ENCODE peak calls at places on chromosomes 12 and 14, in four cellular contexts. V is uterus, Y is choroid plexus epithelial cell, G is NCI-H345. P is an unnamed sample.

GRCh38 chr14:76984297-76984696 is 44.2 kb downstream of the IRF2BPL start:
- DNase-seq in G (no peak), V (no peak), Y (no peak), P (no peak)

GRCh38 chr14:53260928-53261327 is 107.8 kb upstream of the DDHD1 start:
- DNase-seq in G (no peak), Y (no peak), V (no peak), P (no peak)

GRCh38 chr12:93243689-93244513 is 133.8 kb upstream of the NUDT4 start:
- DNase-seq in Y (peak; percentile 95), G (peak; percentile 68), V (peak; percentile 21), P (no peak)

GRCh38 chr14:22010532-22011242 is 337.1 kb upstream of the OR4E1 start:
- DNase-seq in V (no peak), Y (no peak), G (no peak), P (no peak)

GRCh38 chr14:61262082-61262481 is 19.1 kb downstream of the TMEM30B start:
- DNase-seq in V (no peak), G (no peak), Y (no peak), P (no peak)

GRCh38 chr14:33669111-33669510 is 281.8 kb downstream of the EGLN3 start:
- DNase-seq in Y (peak; percentile 24), V (no peak), G (no peak), P (no peak)

GRCh38 chr14:70698288-70698687 is 56.6 kb downstream of the TTC9 start:
- DNase-seq in G (no peak), V (no peak), Y (peak; percentile 31), P (no peak)

GRCh38 chr12:47111392-47111778 is 31.6 kb upstream of the AMIGO2 start:
- DNase-seq in V (no peak), Y (no peak), G (no peak), P (no peak)

GRCh38 chr12:107402041-107403022 is 283.3 kb upstream of the PWP1 start:
- DNase-seq in V (no peak), Y (peak; percentile 88), G (peak; percentile 60), P (no peak)

GRCh38 chr12:58919271-58920101 is 818 bp downstream of the LRIG3 start:
- DNase-seq in Y (peak; percentile 71), V (peak; percentile 49), G (peak; percentile 66), P (peak; percentile 74)

GRCh38 chr12:41089438-41089837 is 98.7 kb upstream of the PDZRN4 start:
- DNase-seq in G (no peak), V (no peak), Y (no peak), P (no peak)

GRCh38 chr12:13374783-13375182 is 178.3 kb downstream of the EMP1 start:
- DNase-seq in Y (no peak), V (no peak), G (no peak), P (no peak)

GRCh38 chr12:3604750-3605638 is 114.0 kb downstream of the PRMT8 start:
- DNase-seq in V (no peak), G (peak; percentile 93), Y (no peak), P (no peak)

GRCh38 chr12:19161251-19161650 is 31.7 kb downstream of the PLEKHA5 start:
- DNase-seq in G (no peak), V (no peak), Y (no peak), P (no peak)

GRCh38 chr14:105071942-105072341 is 6.7 kb upstream of the GPR132 start:
- DNase-seq in V (no peak), G (no peak), Y (no peak), P (peak; percentile 53)

GRCh38 chr14:94120667-94121335 is 8.6 kb downstream of the IFI27L2 start:
- DNase-seq in V (no peak), Y (no peak), G (no peak), P (peak; percentile 48)

GRCh38 chr12:11070999-11071398 is 8.9 kb upstream of the TAS2R46 start:
- DNase-seq in V (no peak), Y (no peak), G (no peak), P (no peak)

GRCh38 chr12:75816892-75817291 is 214.7 kb downstream of the PHLDA1 start:
- DNase-seq in V (no peak), G (no peak), Y (peak; percentile 77), P (no peak)

GRCh38 chr14:74275265-74275841 is 27.4 kb downstream of the ABCD4 start:
- DNase-seq in Y (peak; percentile 95), G (peak; percentile 71), V (no peak), P (no peak)

GRCh38 chr12:71157601-71158233 is at the start of gene TSPAN8:
- DNase-seq in V (no peak), G (peak; percentile 57), Y (no peak), P (no peak)

GRCh38 chr12:69685810-69686209 is 13.3 kb downstream of the BEST3 start:
- DNase-seq in V (no peak), Y (peak; percentile 67), G (no peak), P (no peak)

GRCh38 chr12:131190965-131191364 is 237.3 kb downstream of the ADGRD1 start:
- DNase-seq in Y (no peak), G (no peak), V (no peak), P (no peak)

GRCh38 chr12:49055978-49056754 is 4.4 kb downstream of the KMT2D start:
- DNase-seq in Y (peak; percentile 91), G (no peak), V (peak; percentile 51), P (peak; percentile 61)

GRCh38 chr14:63276492-63277342 is 42.0 kb downstream of the GPHB5 start:
- DNase-seq in V (no peak), Y (peak; percentile 76), G (peak; percentile 69), P (no peak)

GRCh38 chr14:21498540-21499526 is 12.3 kb downstream of the METTL3 start:
- DNase-seq in V (no peak), Y (peak; percentile 82), G (peak; percentile 62), P (no peak)

GRCh38 chr14:68891851-68892660 is 87.0 kb downstream of the ACTN1 start:
- DNase-seq in G (no peak), Y (peak; percentile 68), V (peak; percentile 13), P (peak; percentile 45)

GRCh38 chr14:52596861-52597260 is 44.2 kb downstream of the GPR137C start:
- DNase-seq in V (no peak), G (no peak), Y (no peak), P (no peak)

GRCh38 chr14:76919811-76920571 is 93.8 kb downstream of the LRRC74A start:
- DNase-seq in G (peak; percentile 76), Y (peak; percentile 86), V (peak; percentile 49), P (peak; percentile 67)

GRCh38 chr14:22598099-22598895 is at the start of gene ABHD4:
- DNase-seq in V (peak; percentile 80), G (peak; percentile 74), Y (peak; percentile 76), P (peak; percentile 93)

GRCh38 chr14:23937121-23937692 is 16.4 kb upstream of the DHRS4 start:
- DNase-seq in V (no peak), G (no peak), Y (no peak), P (no peak)

GRCh38 chr12:121455766-121456420 is 56.0 kb downstream of the RNF34 start:
- DNase-seq in Y (no peak), V (no peak), G (no peak), P (no peak)

GRCh38 chr12:101299346-101299745 is 19.4 kb downstream of the UTP20 start:
- DNase-seq in Y (peak; percentile 49), V (no peak), G (no peak), P (no peak)

GRCh38 chr14:90741682-90741946 is 74.6 kb downstream of the TTC7B start:
- DNase-seq in Y (no peak), V (no peak), G (no peak), P (no peak)

GRCh38 chr14:85762523-85762922 is 232.6 kb downstream of the FLRT2 start:
- DNase-seq in Y (no peak), G (peak; percentile 89), V (no peak), P (no peak)

GRCh38 chr12:56884421-56884820 is 49.8 kb downstream of the SDR9C7 start:
- DNase-seq in V (no peak), G (no peak), Y (no peak), P (no peak)

GRCh38 chr14:33564774-33565630 is 385.9 kb downstream of the EGLN3 start:
- DNase-seq in G (peak; percentile 23), V (no peak), Y (peak; percentile 83), P (no peak)

GRCh38 chr14:102362084-102362483 is 606 bp downstream of the CINP start:
- DNase-seq in Y (peak; percentile 29), V (no peak), G (no peak), P (no peak)

P was measured in sciatic nerve.